ENCODE peak calls at places on chromosome 1, in six cellular contexts. One of them, this sample, is unnamed.
A peak's percentile ranks its signal among the peaks of the same experiment; 100 is the strongest.

GRCh38 chr1:204130989-204131892 is 20.6 kb downstream of the ETNK2 start:
- DNase-seq in HepG2: no peak
- DNase-seq in mesenchymal stem cell: peak; percentile 84
- DNase-seq in IMR-90: peak; percentile 89
- DNase-seq in GM23248: peak; percentile 94
- DNase-seq in GM23338: peak; percentile 24
- DNase-seq in this sample: no peak

GRCh38 chr1:44881011-44881632 is 38.1 kb upstream of the PTCH2 start:
- DNase-seq in GM23338: no peak
- DNase-seq in HepG2: no peak
- DNase-seq in GM23248: peak; percentile 93
- DNase-seq in mesenchymal stem cell: no peak
- DNase-seq in IMR-90: peak; percentile 85
- DNase-seq in this sample: no peak

GRCh38 chr1:206608108-206608698 is 4.1 kb downstream of the EIF2D start:
- DNase-seq in HepG2: peak; percentile 30
- DNase-seq in mesenchymal stem cell: peak; percentile 44
- DNase-seq in GM23338: peak; percentile 65
- DNase-seq in IMR-90: peak; percentile 37
- DNase-seq in GM23248: peak; percentile 68
- DNase-seq in this sample: peak; percentile 60

GRCh38 chr1:47951545-47952235 is 45.5 kb downstream of the TRABD2B start:
- DNase-seq in GM23338: peak; percentile 22
- DNase-seq in IMR-90: no peak
- DNase-seq in mesenchymal stem cell: no peak
- DNase-seq in GM23248: no peak
- DNase-seq in HepG2: no peak
- DNase-seq in this sample: no peak

GRCh38 chr1:222794656-222795474 is 20.0 kb upstream of the DISP1 start:
- DNase-seq in GM23248: peak; percentile 30
- DNase-seq in GM23338: no peak
- DNase-seq in HepG2: no peak
- DNase-seq in mesenchymal stem cell: no peak
- DNase-seq in IMR-90: no peak
- DNase-seq in this sample: no peak

GRCh38 chr1:77143529-77144121 is 75.6 kb downstream of the PIGK start:
- DNase-seq in HepG2: no peak
- DNase-seq in GM23338: no peak
- DNase-seq in GM23248: peak; percentile 43
- DNase-seq in IMR-90: peak; percentile 1
- DNase-seq in mesenchymal stem cell: peak; percentile 18
- DNase-seq in this sample: peak; percentile 25

GRCh38 chr1:156336242-156336641 is 1.9 kb downstream of the CCT3 start:
- DNase-seq in GM23248: peak; percentile 26
- DNase-seq in HepG2: no peak
- DNase-seq in GM23338: peak; percentile 65
- DNase-seq in mesenchymal stem cell: no peak
- DNase-seq in IMR-90: no peak
- DNase-seq in this sample: peak; percentile 54

GRCh38 chr1:90835172-90835660 is 118.1 kb upstream of the BARHL2 start:
- DNase-seq in GM23248: peak; percentile 47
- DNase-seq in IMR-90: no peak
- DNase-seq in mesenchymal stem cell: peak; percentile 20
- DNase-seq in GM23338: peak; percentile 48
- DNase-seq in HepG2: no peak
- DNase-seq in this sample: no peak

GRCh38 chr1:45945426-45945825 is 142.0 kb downstream of the MAST2 start:
- DNase-seq in IMR-90: peak; percentile 59
- DNase-seq in mesenchymal stem cell: peak; percentile 11
- DNase-seq in HepG2: no peak
- DNase-seq in GM23248: peak; percentile 63
- DNase-seq in GM23338: no peak
- DNase-seq in this sample: no peak

DNA sequence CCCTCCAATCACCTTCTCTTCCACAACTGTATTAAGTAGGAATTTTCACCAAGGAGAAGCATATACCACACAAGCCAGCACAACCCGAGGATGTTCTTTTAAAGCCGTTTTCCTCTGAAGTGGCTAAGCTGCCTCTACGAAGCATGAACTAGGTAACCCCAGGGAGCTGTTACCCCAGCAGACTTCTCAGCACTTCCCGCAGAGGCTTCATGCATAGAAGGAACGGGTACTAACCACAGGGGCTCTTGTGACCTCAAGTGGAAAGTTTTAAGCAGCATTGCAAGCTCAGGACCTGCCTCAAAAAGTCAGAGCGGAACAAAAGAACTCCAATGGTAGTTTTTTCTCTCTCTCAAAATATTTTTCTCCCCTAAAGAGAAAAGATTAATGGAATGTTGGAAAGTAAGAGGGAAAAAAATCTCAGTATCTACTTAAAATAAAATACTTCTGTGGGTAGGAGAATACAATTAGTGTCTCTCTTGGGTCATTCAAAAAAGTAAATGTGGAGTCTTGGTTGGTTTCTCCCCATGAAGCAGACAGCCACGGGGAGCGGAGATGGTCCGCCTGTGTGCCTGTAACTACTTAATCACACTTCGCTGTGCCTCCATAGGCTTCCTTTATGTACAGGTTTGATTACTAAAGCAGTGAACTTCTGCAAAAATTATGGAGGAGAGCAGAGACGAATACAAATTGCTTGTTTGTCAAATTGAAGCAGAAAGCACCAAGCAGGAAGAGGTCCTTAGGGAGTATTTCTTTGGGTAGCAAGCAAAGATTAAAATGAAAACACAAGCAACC is 40.9 kb downstream of the STX6 start:
- DNase-seq in GM23248: no peak
- DNase-seq in HepG2: no peak
- DNase-seq in mesenchymal stem cell: no peak
- DNase-seq in GM23338: peak; percentile 49
- DNase-seq in IMR-90: no peak
- DNase-seq in this sample: no peak
- H2AFZ ChIP-seq in GM23248: no peak overlapping the region
- H2AFZ ChIP-seq in HepG2: no peak overlapping the region
- H2AFZ ChIP-seq in mesenchymal stem cell: no peak overlapping the region
- H2AFZ ChIP-seq in GM23338: no peak overlapping the region
- H2AFZ ChIP-seq in IMR-90: no peak overlapping the region
- H2AFZ ChIP-seq in this sample: no peak overlapping the region

DNA sequence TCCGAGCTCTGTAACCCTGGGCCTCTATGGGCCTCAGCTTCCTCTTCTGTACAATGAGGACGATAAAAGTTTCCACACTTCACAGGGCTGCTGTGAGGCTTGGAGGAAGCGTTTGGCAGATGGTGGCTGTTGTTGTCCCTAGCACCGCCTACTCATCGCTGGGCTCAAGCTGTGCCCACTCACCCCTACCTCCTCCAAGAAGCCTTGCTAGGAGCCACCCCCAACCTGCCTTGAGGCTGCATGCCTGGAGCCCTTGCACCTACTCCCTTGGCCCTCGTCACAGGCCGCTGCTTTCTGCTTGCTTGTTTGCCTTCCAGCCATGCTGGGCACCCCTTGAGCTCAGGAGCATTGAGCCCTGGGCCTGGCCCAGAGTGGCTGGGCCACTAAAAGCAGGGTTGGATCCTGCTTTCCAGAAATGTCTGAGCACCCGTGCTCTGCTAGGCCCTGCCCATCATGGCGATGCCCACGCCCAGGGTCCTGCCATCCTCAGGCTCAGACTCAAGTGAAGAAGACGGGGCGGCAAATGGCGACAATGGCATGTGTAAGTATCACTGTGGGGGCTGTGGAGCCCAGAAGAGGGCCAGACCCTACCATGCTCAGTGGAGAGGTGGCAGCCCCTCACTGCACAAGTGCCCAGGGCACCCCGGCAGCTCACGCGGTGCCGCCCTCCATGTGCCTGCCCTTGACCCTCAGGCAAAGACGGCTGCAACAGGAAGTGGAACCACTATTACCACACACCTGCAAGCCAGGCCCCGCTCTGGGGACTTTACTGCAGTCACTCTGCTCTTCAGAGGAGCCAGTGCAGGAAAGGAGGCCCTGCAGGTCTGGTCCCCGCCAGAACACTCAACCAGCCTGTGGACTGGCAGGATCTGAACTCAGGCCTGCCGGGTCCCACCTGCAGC is 9.5 kb downstream of the SH3BGRL3 start:
- DNase-seq in IMR-90: no peak
- DNase-seq in mesenchymal stem cell: no peak
- DNase-seq in GM23338: no peak
- DNase-seq in GM23248: no peak
- DNase-seq in HepG2: no peak
- DNase-seq in this sample: peak; percentile 98
- H3K4me1 ChIP-seq in IMR-90: peaks cover 8% of the 10 kb centered on the region
- H3K4me1 ChIP-seq in mesenchymal stem cell: peaks cover 57% of the 10 kb centered on the region
- H3K4me1 ChIP-seq in GM23338: peaks cover 9% of the 10 kb centered on the region
- H3K4me1 ChIP-seq in GM23248: peaks cover 8% of the 10 kb centered on the region
- H3K4me1 ChIP-seq in HepG2: no peaks in the 10 kb centered on the region
- H3K4me1 ChIP-seq in this sample: peaks cover 88% of the 10 kb centered on the region

GRCh38 chr1:199176713-199177112 is 537.9 kb downstream of the PTPRC start:
- DNase-seq in HepG2: no peak
- DNase-seq in GM23248: no peak
- DNase-seq in mesenchymal stem cell: no peak
- DNase-seq in IMR-90: no peak
- DNase-seq in GM23338: no peak
- DNase-seq in this sample: no peak
- H2AFZ ChIP-seq in HepG2: no peak overlapping the region
- H2AFZ ChIP-seq in GM23248: no peak overlapping the region
- H2AFZ ChIP-seq in mesenchymal stem cell: no peak overlapping the region
- H2AFZ ChIP-seq in IMR-90: no peak overlapping the region
- H2AFZ ChIP-seq in GM23338: no peak overlapping the region
- H2AFZ ChIP-seq in this sample: no peak overlapping the region

DNA sequence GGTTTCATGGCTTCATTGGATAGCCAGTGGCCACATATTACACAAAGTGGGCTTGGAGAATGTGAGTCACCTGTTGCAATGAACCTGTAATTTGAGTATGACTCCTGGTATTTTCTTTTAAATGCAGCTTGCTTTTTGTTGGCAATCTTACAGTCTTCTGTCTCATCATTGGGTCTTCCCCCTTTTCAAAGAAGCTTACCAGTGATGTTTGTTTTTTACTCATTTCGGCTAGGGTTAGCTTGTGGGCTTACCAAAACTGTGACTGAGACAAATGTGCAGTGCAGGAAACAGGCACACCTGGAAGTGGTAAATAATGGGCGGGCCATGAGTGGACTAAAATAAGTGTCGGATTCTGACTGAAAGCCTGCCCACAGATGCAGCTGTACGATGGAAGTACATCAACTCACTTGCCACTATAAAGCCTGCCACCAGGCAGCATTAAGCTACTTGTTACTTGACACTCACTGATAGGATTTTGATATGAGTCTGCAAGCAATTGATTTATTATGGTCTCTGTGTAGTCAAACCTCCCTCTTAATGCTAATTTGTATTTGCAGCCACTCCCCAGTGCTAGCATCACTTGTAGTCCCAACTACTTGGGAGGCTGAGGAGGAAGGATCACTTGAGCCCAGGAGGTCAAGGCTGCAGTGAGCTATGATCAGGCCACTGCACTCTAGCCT is 4.2 kb downstream of the HHAT start:
- DNase-seq in GM23248: no peak
- DNase-seq in mesenchymal stem cell: no peak
- DNase-seq in HepG2: no peak
- DNase-seq in GM23338: no peak
- DNase-seq in IMR-90: no peak
- DNase-seq in this sample: peak; percentile 91
- H3K4me1 ChIP-seq in GM23248: no peaks in the 10 kb centered on the region
- H3K4me1 ChIP-seq in mesenchymal stem cell: peaks cover 5% of the 10 kb centered on the region
- H3K4me1 ChIP-seq in HepG2: peaks cover 19% of the 10 kb centered on the region
- H3K4me1 ChIP-seq in GM23338: peaks cover 6% of the 10 kb centered on the region
- H3K4me1 ChIP-seq in IMR-90: peaks cover 2% of the 10 kb centered on the region
- H3K4me1 ChIP-seq in this sample: peaks cover 56% of the 10 kb centered on the region

GRCh38 chr1:9416918-9417500 is 122.3 kb upstream of the SLC25A33 start:
- DNase-seq in GM23248: no peak
- DNase-seq in mesenchymal stem cell: no peak
- DNase-seq in IMR-90: no peak
- DNase-seq in GM23338: no peak
- DNase-seq in HepG2: no peak
- DNase-seq in this sample: no peak

GRCh38 chr1:9413143-9413876 is 120.6 kb downstream of the SPSB1 start:
- DNase-seq in GM23338: peak; percentile 52
- DNase-seq in GM23248: peak; percentile 83
- DNase-seq in HepG2: no peak
- DNase-seq in IMR-90: peak; percentile 95
- DNase-seq in mesenchymal stem cell: peak; percentile 96
- DNase-seq in this sample: peak; percentile 90

GRCh38 chr1:9416506-9416905 is 122.8 kb upstream of the SLC25A33 start:
- DNase-seq in GM23338: no peak
- DNase-seq in IMR-90: no peak
- DNase-seq in GM23248: no peak
- DNase-seq in mesenchymal stem cell: no peak
- DNase-seq in HepG2: no peak
- DNase-seq in this sample: peak; percentile 50

GRCh38 chr1:9410737-9411297 is 118.1 kb downstream of the SPSB1 start:
- DNase-seq in GM23338: peak; percentile 25
- DNase-seq in HepG2: peak; percentile 39
- DNase-seq in mesenchymal stem cell: peak; percentile 100
- DNase-seq in IMR-90: peak; percentile 26
- DNase-seq in GM23248: peak; percentile 38
- DNase-seq in this sample: peak; percentile 71

DNA sequence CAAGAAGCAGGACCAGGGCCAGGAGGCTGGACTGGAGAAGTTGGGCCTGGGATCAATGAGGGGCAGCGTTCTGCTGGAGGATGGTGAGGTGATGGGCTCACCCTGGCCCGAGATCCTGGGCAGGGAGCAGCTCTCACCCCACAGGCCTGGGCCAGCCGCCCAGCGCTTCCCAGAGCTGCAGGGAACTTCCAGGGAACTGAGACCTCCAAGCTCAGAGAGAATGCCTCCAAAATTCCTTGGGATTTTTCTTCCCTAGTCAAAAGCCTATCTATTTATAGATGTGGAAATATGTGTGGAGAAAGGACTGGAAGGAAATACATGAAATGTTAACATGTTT is 121.2 kb downstream of the SPSB1 start:
- DNase-seq in mesenchymal stem cell: peak; percentile 88
- DNase-seq in IMR-90: peak; percentile 77
- DNase-seq in HepG2: no peak
- DNase-seq in GM23248: no peak
- DNase-seq in GM23338: no peak
- DNase-seq in this sample: no peak
- H2AFZ ChIP-seq in mesenchymal stem cell: no peak overlapping the region
- H2AFZ ChIP-seq in IMR-90: peak overlapping the region; percentile 85
- H2AFZ ChIP-seq in HepG2: no peak overlapping the region
- H2AFZ ChIP-seq in GM23248: peak overlapping the region; percentile 69
- H2AFZ ChIP-seq in GM23338: peak overlapping the region; percentile 97
- H2AFZ ChIP-seq in this sample: no peak overlapping the region

This sample was measured in OCI-LY7.